ENCODE peak calls at places on chromosomes 7 and 10, in seven cellular contexts. X is AG09309, B is psoas muscle, F is left ventricle myocardium inferior, N is dorsolateral prefrontal cortex, Y is thoracic aorta, G is cardiac muscle cell. W is an unnamed sample.

GRCh38 chr7:117871401-117871777 is 1.9 kb downstream of the CTTNBP2 start:
- DNase-seq in G (no peak), B (no peak), F (no peak), N (no peak), X (no peak), Y (no peak), W (no peak)

GRCh38 chr10:91768123-91768522 is 30.1 kb upstream of the TNKS2 start:
- DNase-seq in F (no peak), N (no peak), Y (no peak), X (no peak), G (no peak), B (no peak), W (no peak)

GRCh38 chr10:34504534-34504933 is 310.6 kb downstream of the PARD3 start:
- DNase-seq in Y (no peak), N (no peak), F (no peak), X (no peak), B (no peak), G (peak), W (no peak)

GRCh38 chr7:129864042-129864441 is 88.7 kb downstream of the UBE2H start:
- DNase-seq in X (no peak), N (no peak), Y (peak), F (no peak), G (no peak), B (no peak), W (no peak)

GRCh38 chr7:157412491-157413180 is 75.8 kb downstream of the DNAJB6 start:
- DNase-seq in F (peak), B (no peak), G (no peak), N (no peak), X (no peak), Y (no peak), W (no peak)

GRCh38 chr10:72784551-72785421 is 92.8 kb downstream of the MCU start:
- DNase-seq in Y (no peak), G (peak), N (peak), X (peak), F (peak), B (peak), W (peak)

GRCh38 chr10:104333037-104333727 is 5.1 kb downstream of the ITPRIP start:
- DNase-seq in X (no peak), B (no peak), F (no peak), N (no peak), Y (no peak), G (no peak), W (no peak)

GRCh38 chr10:111990734-111991133 is 192.8 kb downstream of the GPAM start:
- DNase-seq in B (no peak), Y (no peak), N (no peak), F (no peak), X (no peak), G (no peak), W (peak)

GRCh38 chr7:42263971-42264370 is 27.0 kb upstream of the GLI3 start:
- DNase-seq in Y (no peak), X (no peak), B (peak), N (no peak), G (no peak), F (peak), W (peak)

GRCh38 chr7:33452805-33453502 is 323.6 kb downstream of the BBS9 start:
- DNase-seq in G (no peak), Y (no peak), F (no peak), N (no peak), X (no peak), B (no peak), W (no peak)

GRCh38 chr7:25669954-25670841 is 441.9 kb upstream of the NPVF start:
- DNase-seq in B (peak), F (peak), G (no peak), N (no peak), Y (no peak), X (no peak), W (no peak)

GRCh38 chr10:117541909-117542705 is 439 bp upstream of the EMX2 start:
- DNase-seq in B (peak), X (peak), Y (no peak), G (peak), N (no peak), F (no peak), W (peak)

GRCh38 chr7:133978502-133979295 is 148.4 kb upstream of the LRGUK start:
- DNase-seq in F (no peak), G (no peak), N (no peak), Y (no peak), B (no peak), X (no peak), W (peak)

GRCh38 chr10:117421985-117422384 is 46.7 kb upstream of the PDZD8 start:
- DNase-seq in X (no peak), N (no peak), F (no peak), Y (no peak), B (no peak), G (no peak), W (no peak)

GRCh38 chr7:142785841-142786250 is 15.1 kb downstream of the PRSS2 start:
- DNase-seq in N (no peak), Y (no peak), G (no peak), F (no peak), X (no peak), B (no peak), W (no peak)

GRCh38 chr10:92886334-92886961 is 38.1 kb downstream of the EXOC6 start:
- DNase-seq in N (no peak), B (no peak), G (no peak), X (no peak), Y (no peak), F (no peak), W (no peak)

GRCh38 chr7:98291717-98292116 is 10.2 kb downstream of the BRI3 start:
- DNase-seq in X (no peak), N (no peak), F (no peak), Y (no peak), B (no peak), G (no peak), W (no peak)
- TF ChIP-seq CTCF in X (peak), N (no peak), F (peak), Y (no peak), B (no peak), G (peak), W (peak)

GRCh38 chr10:125734823-125735222 is 15.3 kb downstream of the EDRF1 start:
- DNase-seq in Y (no peak), F (no peak), X (no peak), N (no peak), B (no peak), G (no peak), W (no peak)
- TF ChIP-seq CTCF in Y (no peak), F (no peak), X (no peak), N (no peak), B (no peak), G (no peak), W (peak)

GRCh38 chr7:121394709-121395140 is 1.4 kb downstream of the FAM3C start:
- DNase-seq in B (no peak), X (no peak), G (no peak), N (no peak), Y (no peak), F (no peak), W (no peak)
- TF ChIP-seq CTCF in B (no peak), X (no peak), G (no peak), N (no peak), Y (no peak), F (no peak), W (no peak)

DNA sequence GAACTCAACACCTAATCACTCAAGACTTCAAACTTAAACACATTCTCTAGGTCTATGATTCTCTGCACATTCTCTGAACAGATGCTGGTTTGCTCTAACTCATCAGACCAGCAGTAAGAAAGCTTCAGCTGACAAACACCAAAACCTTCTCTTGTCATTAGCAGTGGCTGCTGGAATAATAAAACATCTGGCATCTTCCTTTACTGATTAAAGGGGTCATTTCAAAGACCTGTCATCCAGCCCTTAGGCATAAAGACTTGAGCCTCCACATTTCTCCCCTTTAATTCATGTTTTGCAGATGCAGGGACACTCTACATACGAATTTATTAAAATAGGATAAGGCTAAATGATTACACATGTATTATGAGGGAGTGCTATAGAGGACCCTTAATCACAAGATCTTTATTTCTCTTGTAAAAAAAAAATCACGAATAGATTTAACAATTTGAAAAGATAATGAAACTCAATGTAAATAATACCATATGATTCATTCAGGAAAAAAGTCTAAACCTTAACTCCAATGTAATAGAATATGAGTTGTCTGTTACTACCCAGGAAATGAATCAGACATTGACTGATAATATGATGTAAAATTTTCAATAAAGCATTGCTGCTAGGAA is 152.4 kb upstream of the GNAI1 start:
- DNase-seq in G (no peak), N (no peak), X (no peak), Y (no peak), F (no peak), B (no peak), W (no peak)
- TF ChIP-seq CTCF in G (no peak), N (no peak), X (no peak), Y (no peak), F (no peak), B (no peak), W (no peak)

GRCh38 chr10:131981429-131982184 is at the start of gene BNIP3:
- DNase-seq in F (peak), X (peak), G (peak), Y (peak), N (peak), B (peak), W (peak)
- TF ChIP-seq CTCF in F (no peak), X (no peak), G (no peak), Y (peak), N (no peak), B (peak), W (peak)